ENCODE peak calls at places on chromosome 13, in five cellular contexts. W, D, J, G and U are unnamed samples.

GRCh38 chr13:96963786-96964475 is 30.3 kb downstream of the OXGR1 start:
- DNase-seq in W (no peak), D (no peak), J (no peak), G (no peak), U (no peak)

GRCh38 chr13:31160857-31161582 is 684 bp downstream of the HSPH1 start:
- DNase-seq in W (peak; percentile 36), D (no peak), J (peak; percentile 59), G (peak; percentile 85), U (no peak)

GRCh38 chr13:111414341-111414740 is 93.9 kb downstream of the TEX29 start:
- DNase-seq in W (no peak), D (no peak), J (no peak), G (no peak), U (no peak)

GRCh38 chr13:95643009-95643408 is 1.5 kb downstream of the DZIP1 start:
- DNase-seq in W (no peak), D (no peak), J (no peak), G (peak; percentile 50), U (no peak)

GRCh38 chr13:110187501-110188161 is 119.3 kb downstream of the COL4A1 start:
- DNase-seq in W (no peak), D (no peak), J (no peak), G (peak; percentile 72), U (no peak)

GRCh38 chr13:49625392-49626137 is 2.7 kb upstream of the ARL11 start:
- DNase-seq in W (no peak), D (no peak), J (peak; percentile 48), G (no peak), U (no peak)

GRCh38 chr13:23776698-23777570 is 112.3 kb downstream of the MIPEP start:
- DNase-seq in W (no peak), D (no peak), J (no peak), G (no peak), U (no peak)

GRCh38 chr13:98752111-98752941 is at the start of gene SLC15A1:
- DNase-seq in W (no peak), D (no peak), J (no peak), G (no peak), U (peak; percentile 51)

GRCh38 chr13:25778808-25779207 is 273.0 kb downstream of the SHISA2 start:
- DNase-seq in W (no peak), D (no peak), J (no peak), G (no peak), U (no peak)

GRCh38 chr13:73195091-73195490 is 136.3 kb downstream of the KLF5 start:
- DNase-seq in W (no peak), D (no peak), J (no peak), G (no peak), U (no peak)

GRCh38 chr13:41416276-41416675 is 41.1 kb upstream of the RGCC start:
- DNase-seq in W (no peak), D (no peak), J (no peak), G (peak; percentile 24), U (no peak)

GRCh38 chr13:35478384-35479222 is 2.1 kb upstream of the MAB21L1 start:
- DNase-seq in W (peak; percentile 55), D (no peak), J (no peak), G (no peak), U (peak; percentile 61)

DNA sequence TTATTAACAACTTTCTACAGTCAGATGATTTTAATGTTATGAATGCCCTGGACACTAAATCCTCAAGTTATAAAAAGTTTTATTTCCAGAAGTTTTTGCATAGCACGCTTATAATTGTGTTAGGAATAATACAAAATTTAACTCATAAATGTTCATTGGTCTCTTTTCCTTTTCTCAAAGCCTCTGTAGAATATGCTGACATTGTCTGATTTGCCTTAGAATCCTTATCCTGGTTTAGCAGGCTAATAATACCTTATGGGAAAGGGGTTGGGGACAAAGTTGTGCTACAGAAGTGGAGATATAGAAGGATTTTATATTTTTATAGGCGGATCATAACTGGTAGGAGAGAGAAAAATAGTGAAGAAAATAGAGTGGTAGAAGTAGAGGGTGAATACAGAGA is 1739.6 kb downstream of the OLFM4 start:
- DNase-seq in W (no peak), D (no peak), J (no peak), G (no peak), U (no peak)
- H2BK12ac ChIP-seq in W (no peak overlapping the region), D (no peak overlapping the region), J (no peak overlapping the region), G (no peak overlapping the region), U (no peak overlapping the region)

GRCh38 chr13:82749551-82749950 is 1132.7 kb downstream of the SLITRK1 start:
- DNase-seq in W (no peak), D (no peak), J (no peak), G (no peak), U (no peak)
- H2BK12ac ChIP-seq in W (no peak overlapping the region), D (no peak overlapping the region), J (no peak overlapping the region), G (no peak overlapping the region), U (no peak overlapping the region)

DNA sequence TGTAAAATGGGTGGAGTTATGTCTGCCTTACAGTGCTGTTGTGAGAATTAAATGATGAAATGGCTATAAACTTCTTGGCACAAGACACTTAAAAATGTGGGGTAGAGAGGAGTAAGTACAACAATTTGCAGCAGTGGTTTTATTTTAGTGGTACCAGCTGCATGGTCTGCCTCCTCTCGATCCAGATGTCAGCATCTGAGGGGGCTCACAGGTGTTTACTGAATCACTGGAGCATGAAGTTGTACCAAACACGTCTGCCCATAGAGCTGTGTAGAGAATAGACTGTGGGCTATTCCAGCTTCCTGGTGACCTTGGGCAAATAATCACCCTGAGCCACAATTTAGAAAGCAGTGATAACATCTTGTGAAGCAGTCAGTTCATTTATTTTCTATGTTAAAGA is 11.1 kb downstream of the SLC10A2 start:
- DNase-seq in W (no peak), D (no peak), J (no peak), G (no peak), U (no peak)
- H2BK12ac ChIP-seq in W (no peak overlapping the region), D (no peak overlapping the region), J (no peak overlapping the region), G (no peak overlapping the region), U (no peak overlapping the region)

DNA sequence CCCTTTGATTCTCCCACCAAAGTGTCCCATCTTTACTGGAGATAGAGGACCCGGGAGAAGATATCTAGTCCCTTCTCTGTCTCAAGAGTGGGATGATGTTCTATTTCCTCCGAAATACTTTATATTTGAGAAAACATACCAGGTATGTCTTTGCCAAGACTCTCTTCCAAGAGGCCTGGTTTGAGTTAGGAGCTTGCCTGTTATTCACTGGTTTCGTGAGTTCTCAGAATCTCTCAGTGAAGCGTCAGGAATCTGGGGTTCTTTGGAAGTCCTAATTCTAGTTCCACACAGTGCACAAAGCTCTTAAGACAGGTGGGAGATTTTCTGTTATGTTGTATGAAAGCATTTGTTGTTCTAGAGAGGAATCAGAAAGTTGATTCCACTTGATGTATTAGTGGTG is 182.0 kb downstream of the DNAJC15 start:
- DNase-seq in W (no peak), D (no peak), J (no peak), G (no peak), U (no peak)
- H2BK12ac ChIP-seq in W (no peak overlapping the region), D (no peak overlapping the region), J (no peak overlapping the region), G (no peak overlapping the region), U (no peak overlapping the region)

GRCh38 chr13:77528834-77529500 is 6.5 kb upstream of the SCEL start:
- DNase-seq in W (no peak), D (no peak), J (no peak), G (no peak), U (no peak)
- H2BK12ac ChIP-seq in W (no peak overlapping the region), D (no peak overlapping the region), J (no peak overlapping the region), G (no peak overlapping the region), U (no peak overlapping the region)

GRCh38 chr13:21996049-21996448 is 325.2 kb downstream of the FGF9 start:
- DNase-seq in W (no peak), D (no peak), J (no peak), G (no peak), U (no peak)

GRCh38 chr13:21997726-21998125 is 326.9 kb downstream of the FGF9 start:
- DNase-seq in W (no peak), D (no peak), J (no peak), G (no peak), U (no peak)

GRCh38 chr13:22000191-22000590 is 329.3 kb downstream of the FGF9 start:
- DNase-seq in W (no peak), D (no peak), J (no peak), G (no peak), U (no peak)

GRCh38 chr13:21999666-22000065 is 328.8 kb downstream of the FGF9 start:
- DNase-seq in W (no peak), D (no peak), J (no peak), G (no peak), U (no peak)

DNA sequence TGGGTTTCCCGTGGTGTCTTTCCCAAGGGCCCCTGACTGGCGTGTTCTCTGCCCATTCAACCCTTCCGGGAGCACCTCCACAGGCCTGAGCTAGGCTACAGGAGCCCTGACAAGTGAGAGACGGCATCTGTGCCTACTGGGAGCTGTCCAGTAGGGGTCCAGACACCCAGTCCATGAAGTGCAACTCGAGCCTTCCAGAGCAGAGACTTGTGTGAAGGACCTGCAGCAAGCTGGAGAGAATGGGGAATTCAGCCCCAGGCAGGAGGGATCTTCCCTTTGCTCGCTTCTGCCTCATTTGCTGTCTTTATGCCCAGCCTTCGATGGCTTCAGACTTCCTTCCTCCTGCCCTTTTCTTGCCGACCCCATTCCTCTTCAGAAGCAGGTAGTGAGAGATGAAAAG is 327.4 kb downstream of the FGF9 start:
- DNase-seq in W (no peak), D (no peak), J (no peak), G (no peak), U (no peak)
- H2BK12ac ChIP-seq in W (no peak overlapping the region), D (no peak overlapping the region), J (no peak overlapping the region), G (no peak overlapping the region), U (no peak overlapping the region)

DNA sequence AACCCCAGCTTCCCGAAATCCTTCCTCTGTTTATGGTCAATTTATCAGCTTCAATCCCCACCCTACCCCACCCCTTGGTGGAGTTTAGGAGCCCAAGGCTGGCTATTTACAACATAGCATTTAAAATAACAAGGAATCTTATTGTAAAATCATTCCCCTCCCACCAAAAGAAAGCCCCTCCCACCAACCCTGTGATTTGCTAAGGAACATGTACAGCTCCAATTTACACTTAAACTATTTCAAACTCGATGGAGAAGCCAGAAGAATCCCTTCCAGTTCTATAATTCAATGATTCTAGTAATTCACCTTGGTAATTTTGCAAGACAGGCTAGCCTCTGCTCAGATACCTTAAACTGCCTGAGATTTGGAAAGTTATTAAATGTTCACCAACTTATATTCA is 3.0 kb downstream of the LATS2 start:
- DNase-seq in W (no peak), D (no peak), J (no peak), G (no peak), U (no peak)
- H2BK12ac ChIP-seq in W (no peak overlapping the region), D (no peak overlapping the region), J (no peak overlapping the region), G (no peak overlapping the region), U (no peak overlapping the region)

GRCh38 chr13:39623466-39623865 is 20.5 kb upstream of the LHFPL6 start:
- DNase-seq in W (no peak), D (no peak), J (peak; percentile 44), G (no peak), U (no peak)

GRCh38 chr13:39616087-39616694 is 13.2 kb upstream of the LHFPL6 start:
- DNase-seq in W (peak; percentile 76), D (no peak), J (peak; percentile 41), G (peak; percentile 72), U (peak; percentile 55)

GRCh38 chr13:39618546-39618945 is 15.6 kb upstream of the LHFPL6 start:
- DNase-seq in W (no peak), D (no peak), J (peak; percentile 30), G (no peak), U (no peak)
- H2BK12ac ChIP-seq in W (no peak overlapping the region), D (no peak overlapping the region), J (no peak overlapping the region), G (no peak overlapping the region), U (no peak overlapping the region)